ENCODE peak calls at places on chromosomes 5 and 9, in nine cellular contexts. E is mesendoderm; I is cardiac muscle cell; V is neural progenitor cell; G is NCI-H748 treated with DMSO at 0.1 percent for 48 hours; C is Right ventricle myocardium superior; Z is T-helper 22 cell; D is NCI-H526 treated with DMSO at 0.1 percent for 48 hours; T is stimulated activated CD4-positive, alpha-beta T cell treated with anti-CD3 and anti-CD28 coated beads, Interleukin-12 subunit alpha, Interleukin-12 subunit beta, amount 100 ng/mL, for 48 hours. Y is an unnamed sample.

GRCh38 chr9:20205821-20206220 is 416.5 kb downstream of the MLLT3 start:
- DNase-seq in G (no peak), D (no peak), C (no peak), I (peak), V (no peak), E (no peak), Z (no peak), T (no peak), Y (no peak)

GRCh38 chr5:155250601-155251000 is 237.0 kb downstream of the KIF4B start:
- DNase-seq in E (no peak), V (peak), I (no peak), Z (no peak), C (no peak), T (no peak), G (peak), D (no peak), Y (no peak)

GRCh38 chr9:3708751-3709150 is 182.9 kb upstream of the RFX3 start:
- DNase-seq in G (peak), D (no peak), V (no peak), C (no peak), I (peak), Z (no peak), T (no peak), E (no peak), Y (no peak)

GRCh38 chr5:124130807-124131206 is 615.6 kb downstream of the ZNF608 start:
- DNase-seq in G (no peak), D (no peak), C (no peak), V (no peak), T (no peak), Z (no peak), I (no peak), E (no peak), Y (no peak)

GRCh38 chr5:97501965-97502305 is 318.9 kb upstream of the RIOK2 start:
- DNase-seq in Z (no peak), E (no peak), G (no peak), T (no peak), C (no peak), D (no peak), I (peak), V (no peak), Y (no peak)

GRCh38 chr9:129182625-129183494 is 4.8 kb upstream of the IER5L start:
- DNase-seq in E (peak), T (no peak), D (no peak), Z (no peak), V (peak), C (peak), I (peak), G (no peak), Y (no peak)

GRCh38 chr5:124649548-124650501 is 96.6 kb downstream of the ZNF608 start:
- DNase-seq in I (peak), D (no peak), V (no peak), G (peak), E (no peak), C (peak), Z (peak), T (peak), Y (peak)

GRCh38 chr9:37037137-37037743 is 3.2 kb upstream of the PAX5 start:
- DNase-seq in I (no peak), T (no peak), E (peak), V (peak), C (no peak), D (peak), G (no peak), Z (no peak), Y (no peak)